ENCODE peak calls at places on chromosome 14, in four cellular contexts. A, C, O and D are unnamed samples.

GRCh38 chr14:78764645-78765044 is 594.5 kb downstream of the NRXN3 start:
- ATAC-seq in A (no peak), C (no peak), O (no peak), D (no peak)

GRCh38 chr14:98798099-98798498 is 473.9 kb downstream of the BCL11B start:
- ATAC-seq in A (no peak), C (no peak), O (no peak), D (no peak)

GRCh38 chr14:82060219-82060618 is 526.6 kb upstream of the SEL1L start:
- ATAC-seq in A (no peak), C (no peak), O (no peak), D (no peak)

GRCh38 chr14:71395151-71395604 is 487.9 kb downstream of the PCNX1 start:
- ATAC-seq in A (no peak), C (no peak), O (no peak), D (no peak)

GRCh38 chr14:31492759-31493498 is 5.1 kb upstream of the GPR33 start:
- ATAC-seq in A (no peak), C (no peak), O (no peak), D (peak)

GRCh38 chr14:75315143-75315542 is 36.5 kb downstream of the FOS start:
- ATAC-seq in A (no peak), C (no peak), O (no peak), D (no peak)

GRCh38 chr14:33836203-33836894 is 114.5 kb downstream of the EGLN3 start:
- ATAC-seq in A (no peak), C (no peak), O (no peak), D (no peak)

GRCh38 chr14:96077983-96078686 is 39.0 kb downstream of the C14orf132 start:
- ATAC-seq in A (no peak), C (no peak), O (no peak), D (peak)

GRCh38 chr14:71400821-71401447 is 493.7 kb downstream of the PCNX1 start:
- ATAC-seq in A (peak), C (no peak), O (peak), D (no peak)

GRCh38 chr14:72243894-72244293 is 311.7 kb downstream of the RGS6 start:
- ATAC-seq in A (no peak), C (no peak), O (no peak), D (no peak)

GRCh38 chr14:76773188-76773885 is 12.1 kb downstream of the VASH1 start:
- ATAC-seq in A (no peak), C (no peak), O (no peak), D (peak)

GRCh38 chr14:106070242-106070641 is 543.9 kb downstream of the TMEM121 start:
- ATAC-seq in A (no peak), C (no peak), O (no peak), D (no peak)

GRCh38 chr14:64218344-64219240 is 75.6 kb downstream of the ESR2 start:
- ATAC-seq in A (no peak), C (no peak), O (no peak), D (no peak)

GRCh38 chr14:67411375-67411774 is 590 bp downstream of the PLEK2 start:
- ATAC-seq in A (no peak), C (no peak), O (no peak), D (no peak)

GRCh38 chr14:21106506-21107359 is 5.9 kb downstream of the TMEM253 start:
- ATAC-seq in A (no peak), C (no peak), O (no peak), D (peak)

GRCh38 chr14:104707629-104708595 is 16.1 kb upstream of the ADSS1 start:
- ATAC-seq in A (peak), C (no peak), O (no peak), D (peak)

GRCh38 chr14:58815781-58816297 is 178.1 kb downstream of the DACT1 start:
- ATAC-seq in A (no peak), C (no peak), O (no peak), D (no peak)

GRCh38 chr14:46018846-46019420 is 632.6 kb downstream of the RPL10L start:
- ATAC-seq in A (no peak), C (no peak), O (no peak), D (no peak)

GRCh38 chr14:101554991-101555668 is 6.2 kb upstream of the DIO3 start:
- ATAC-seq in A (no peak), C (no peak), O (no peak), D (no peak)

GRCh38 chr14:56953884-56954283 is 143.6 kb upstream of the OTX2 start:
- ATAC-seq in A (no peak), C (no peak), O (no peak), D (no peak)

GRCh38 chr14:92668266-92668973 is 80.0 kb downstream of the LGMN start:
- ATAC-seq in A (peak), C (no peak), O (no peak), D (no peak)

GRCh38 chr14:102922490-102923200 is at the start of gene AMN:
- ATAC-seq in A (no peak), C (no peak), O (peak), D (peak)

GRCh38 chr14:44297437-44297836 is 209.6 kb downstream of the FSCB start:
- ATAC-seq in A (no peak), C (no peak), O (no peak), D (no peak)

GRCh38 chr14:70803321-70804110 is 5.8 kb downstream of the MAP3K9 start:
- ATAC-seq in A (no peak), C (no peak), O (peak), D (no peak)